ENCODE peak calls at places on chromosomes 3 and 15, in eight cellular contexts. D is IMR-90, H is GM23338, F is GM12878, L is HepG2, Q is mammary epithelial cell, T is H9, W is Karpas-422. J is an unnamed sample.

GRCh38 chr15:83398591-83398990 is 48.5 kb upstream of the SH3GL3 start:
- DNase-seq in D (peak), H (no peak), F (no peak), L (no peak), Q (peak), T (no peak), W (no peak), J (no peak)

GRCh38 chr15:65952425-65953053 is 83.2 kb downstream of the RAB11A start:
- DNase-seq in D (peak), H (peak), F (no peak), L (peak), Q (peak), T (peak), W (peak), J (peak)

GRCh38 chr3:188673509-188674239 is 498.1 kb upstream of the TPRG1 start:
- DNase-seq in D (peak), H (peak), F (no peak), L (no peak), Q (peak), T (no peak), W (no peak), J (no peak)

GRCh38 chr15:70093481-70094309 is 4.0 kb downstream of the TLE3 start:
- DNase-seq in D (no peak), H (peak), F (no peak), L (no peak), Q (no peak), T (peak), W (no peak), J (no peak)

GRCh38 chr3:61594978-61595687 is 33.8 kb downstream of the PTPRG start:
- DNase-seq in D (peak), H (no peak), F (no peak), L (no peak), Q (no peak), T (no peak), W (no peak), J (no peak)

GRCh38 chr15:35693887-35694286 is 147.9 kb upstream of the DPH6 start:
- DNase-seq in D (no peak), H (no peak), F (no peak), L (peak), Q (no peak), T (no peak), W (no peak), J (no peak)

GRCh38 chr3:120823156-120823555 is 80.6 kb downstream of the GTF2E1 start:
- DNase-seq in D (peak), H (no peak), F (no peak), L (no peak), Q (no peak), T (no peak), W (no peak), J (no peak)

GRCh38 chr3:177483182-177483967 is 286.1 kb upstream of the TBL1XR1 start:
- DNase-seq in D (no peak), H (peak), F (no peak), L (peak), Q (peak), T (peak), W (no peak), J (peak)

GRCh38 chr3:41234823-41235722 is 35.8 kb downstream of the CTNNB1 start:
- DNase-seq in D (peak), H (peak), F (no peak), L (no peak), Q (no peak), T (no peak), W (no peak), J (no peak)

GRCh38 chr3:191051037-191051436 is 148.0 kb upstream of the OSTN start:
- DNase-seq in D (peak), H (peak), F (no peak), L (peak), Q (peak), T (no peak), W (peak), J (peak)

GRCh38 chr15:51969728-51970127 is 1.9 kb downstream of the LEO1 start:
- DNase-seq in D (peak), H (no peak), F (no peak), L (no peak), Q (no peak), T (no peak), W (no peak), J (no peak)

GRCh38 chr15:65304393-65305143 is at the start of gene RNU5B-1:
- DNase-seq in D (peak), H (peak), F (peak), L (peak), Q (peak), T (peak), W (peak), J (peak)

GRCh38 chr3:147410518-147411234 is 1.5 kb downstream of the ZIC1 start:
- DNase-seq in D (peak), H (peak), F (no peak), L (no peak), Q (no peak), T (peak), W (no peak), J (no peak)

GRCh38 chr15:94206463-94207167 is 24.7 kb upstream of the MCTP2 start:
- DNase-seq in D (peak), H (no peak), F (no peak), L (no peak), Q (peak), T (no peak), W (no peak), J (no peak)

GRCh38 chr3:135503429-135504083 is 462.0 kb upstream of the PPP2R3A start:
- DNase-seq in D (peak), H (peak), F (peak), L (peak), Q (peak), T (peak), W (peak), J (peak)

GRCh38 chr3:165800970-165801369 is 36.3 kb downstream of the BCHE start:
- DNase-seq in D (no peak), H (no peak), F (no peak), L (no peak), Q (no peak), T (no peak), W (no peak), J (no peak)

GRCh38 chr3:130816873-130817445 is 70.3 kb upstream of the PIK3R4 start:
- DNase-seq in D (no peak), H (no peak), F (no peak), L (no peak), Q (no peak), T (no peak), W (no peak), J (no peak)

GRCh38 chr3:112333386-112334334 is 704 bp downstream of the CD200 start:
- DNase-seq in D (no peak), H (peak), F (no peak), L (no peak), Q (no peak), T (peak), W (no peak), J (no peak)

GRCh38 chr3:184426691-184427141 is 46.9 kb downstream of the CHRD start:
- DNase-seq in D (no peak), H (no peak), F (no peak), L (no peak), Q (peak), T (no peak), W (no peak), J (no peak)

GRCh38 chr15:99454107-99454809 is 111.5 kb upstream of the MEF2A start:
- DNase-seq in D (no peak), H (no peak), F (no peak), L (no peak), Q (no peak), T (no peak), W (no peak), J (no peak)

GRCh38 chr3:124995460-124995994 is 60.3 kb downstream of the HEG1 start:
- DNase-seq in D (peak), H (peak), F (peak), L (peak), Q (peak), T (peak), W (peak), J (peak)

GRCh38 chr3:188083011-188083410 is 70.9 kb upstream of the LPP start:
- DNase-seq in D (no peak), H (no peak), F (no peak), L (peak), Q (no peak), T (no peak), W (no peak), J (no peak)

GRCh38 chr15:38895326-38896282 is 331.0 kb upstream of the RASGRP1 start:
- DNase-seq in D (peak), H (no peak), F (no peak), L (no peak), Q (peak), T (no peak), W (no peak), J (no peak)

GRCh38 chr3:16026753-16027152 is 147.7 kb upstream of the GALNT15 start:
- DNase-seq in D (peak), H (no peak), F (no peak), L (no peak), Q (no peak), T (no peak), W (no peak), J (no peak)

GRCh38 chr3:178810173-178810572 is 261.4 kb downstream of the ZMAT3 start:
- DNase-seq in D (no peak), H (peak), F (no peak), L (no peak), Q (no peak), T (no peak), W (no peak), J (no peak)

GRCh38 chr3:87732294-87732693 is 326.5 kb downstream of the CGGBP1 start:
- DNase-seq in D (no peak), H (no peak), F (no peak), L (no peak), Q (no peak), T (no peak), W (no peak), J (no peak)

GRCh38 chr3:41912280-41912679 is 49.6 kb downstream of the ULK4 start:
- DNase-seq in D (no peak), H (no peak), F (no peak), L (no peak), Q (no peak), T (no peak), W (no peak), J (no peak)

GRCh38 chr3:194034556-194035336 is 101.2 kb upstream of the HES1 start:
- DNase-seq in D (no peak), H (no peak), F (no peak), L (no peak), Q (no peak), T (no peak), W (peak), J (peak)

GRCh38 chr3:192422321-192422997 is 304.9 kb downstream of the FGF12 start:
- DNase-seq in D (no peak), H (no peak), F (no peak), L (no peak), Q (peak), T (no peak), W (no peak), J (no peak)

GRCh38 chr15:71153823-71154524 is 38.7 kb downstream of the THSD4 start:
- DNase-seq in D (no peak), H (no peak), F (no peak), L (no peak), Q (peak), T (no peak), W (no peak), J (no peak)

GRCh38 chr3:153552887-153553604 is 391.0 kb downstream of the RAP2B start:
- DNase-seq in D (no peak), H (no peak), F (no peak), L (no peak), Q (no peak), T (no peak), W (no peak), J (no peak)

GRCh38 chr3:65398953-65399352 is 639.8 kb downstream of the MAGI1 start:
- DNase-seq in D (peak), H (no peak), F (no peak), L (no peak), Q (peak), T (no peak), W (no peak), J (no peak)

GRCh38 chr3:67045711-67046465 is 47.8 kb downstream of the KBTBD8 start:
- DNase-seq in D (no peak), H (no peak), F (no peak), L (no peak), Q (no peak), T (no peak), W (peak), J (peak)

GRCh38 chr15:29934251-29934650 is 112.0 kb upstream of the TJP1 start:
- DNase-seq in D (peak), H (no peak), F (no peak), L (no peak), Q (peak), T (no peak), W (no peak), J (no peak)

GRCh38 chr3:152258448-152259302 is 10.1 kb upstream of the MBNL1 start:
- DNase-seq in D (peak), H (no peak), F (no peak), L (peak), Q (peak), T (no peak), W (no peak), J (no peak)

GRCh38 chr3:101513419-101513986 is 491 bp upstream of the SENP7 start:
- DNase-seq in D (no peak), H (no peak), F (no peak), L (no peak), Q (no peak), T (no peak), W (peak), J (no peak)

GRCh38 chr3:105647047-105647446 is 221.8 kb downstream of the CBLB start:
- DNase-seq in D (peak), H (no peak), F (no peak), L (peak), Q (peak), T (no peak), W (no peak), J (no peak)

GRCh38 chr3:145145461-145145860 is 1015.5 kb downstream of the PLOD2 start:
- DNase-seq in D (no peak), H (no peak), F (no peak), L (no peak), Q (no peak), T (no peak), W (no peak), J (no peak)

GRCh38 chr3:194161181-194162045 is 25.5 kb downstream of the HES1 start:
- DNase-seq in D (no peak), H (no peak), F (no peak), L (peak), Q (peak), T (no peak), W (no peak), J (no peak)

GRCh38 chr3:149407898-149408297 is 30.4 kb upstream of the TM4SF1 start:
- DNase-seq in D (peak), H (no peak), F (no peak), L (peak), Q (no peak), T (no peak), W (no peak), J (no peak)
- H2AFZ ChIP-seq in D (peak), H (no peak), F (no peak), L (peak), Q (no peak), T (no peak), W (no peak), J (no peak)

GRCh38 chr3:133965906-133966305 is 63.8 kb downstream of the SLCO2A1 start:
- DNase-seq in D (no peak), H (no peak), F (no peak), L (no peak), Q (no peak), T (no peak), W (no peak), J (no peak)

GRCh38 chr3:133963657-133964396 is 65.9 kb downstream of the SLCO2A1 start:
- DNase-seq in D (no peak), H (no peak), F (no peak), L (no peak), Q (no peak), T (no peak), W (no peak), J (no peak)

GRCh38 chr3:133964547-133964946 is 65.2 kb downstream of the SLCO2A1 start:
- DNase-seq in D (no peak), H (peak), F (no peak), L (peak), Q (peak), T (no peak), W (peak), J (no peak)

GRCh38 chr3:133965033-133965570 is 64.6 kb downstream of the SLCO2A1 start:
- DNase-seq in D (peak), H (no peak), F (no peak), L (no peak), Q (no peak), T (no peak), W (no peak), J (no peak)

GRCh38 chr3:133962879-133963278 is 66.8 kb downstream of the SLCO2A1 start:
- DNase-seq in D (peak), H (no peak), F (no peak), L (no peak), Q (no peak), T (no peak), W (no peak), J (no peak)
- H2AFZ ChIP-seq in D (peak), H (no peak), F (no peak), L (no peak), Q (no peak), T (no peak), W (no peak), J (no peak)

DNA sequence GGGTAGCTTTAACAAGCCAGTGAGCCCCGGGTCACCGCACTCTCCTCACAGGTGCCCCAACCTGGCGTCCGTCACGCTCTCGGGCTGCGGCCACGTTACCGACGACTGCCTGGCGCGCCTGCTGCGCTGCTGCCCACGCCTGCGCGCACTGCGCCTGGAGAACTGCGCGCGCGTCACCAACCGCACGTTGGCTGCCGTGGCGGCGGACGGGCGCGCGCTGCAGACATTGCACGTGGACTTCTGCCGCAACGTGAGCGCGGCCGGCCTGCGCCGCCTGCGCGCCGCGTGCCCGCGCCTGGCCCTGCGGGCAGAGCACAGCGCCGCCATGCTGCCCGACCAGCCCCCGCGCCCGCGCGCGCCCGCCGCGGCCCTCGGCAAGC is 3.4 kb downstream of the FBXL22 start:
- DNase-seq in D (peak), H (peak), F (peak), L (peak), Q (peak), T (peak), W (peak), J (no peak)
- H2AFZ ChIP-seq in D (peak), H (peak), F (peak), L (no peak), Q (peak), T (no peak), W (peak), J (no peak)

DNA sequence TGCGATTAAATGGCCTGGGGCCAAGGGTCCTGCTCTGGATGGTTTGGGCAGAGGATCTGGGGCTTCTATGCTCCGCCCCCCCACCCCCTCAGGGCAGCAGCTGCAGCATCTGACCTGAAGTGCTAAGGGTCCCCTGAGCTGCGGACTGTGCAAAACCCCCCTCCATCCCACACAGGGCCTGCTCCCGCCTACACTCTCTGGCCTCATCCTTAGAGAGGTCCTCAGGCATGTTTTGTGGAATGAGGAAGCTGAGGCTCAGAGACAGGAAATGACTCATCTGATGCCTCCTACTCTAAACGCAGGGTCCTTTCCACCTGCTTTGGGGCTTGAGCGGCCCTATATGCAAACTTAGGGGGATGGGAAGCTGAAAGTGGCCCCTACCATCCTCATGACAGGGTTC is 59.5 kb upstream of the CTSH start:
- DNase-seq in D (peak), H (peak), F (peak), L (peak), Q (peak), T (peak), W (peak), J (peak)
- H2AFZ ChIP-seq in D (peak), H (no peak), F (peak), L (no peak), Q (peak), T (no peak), W (peak), J (peak)

DNA sequence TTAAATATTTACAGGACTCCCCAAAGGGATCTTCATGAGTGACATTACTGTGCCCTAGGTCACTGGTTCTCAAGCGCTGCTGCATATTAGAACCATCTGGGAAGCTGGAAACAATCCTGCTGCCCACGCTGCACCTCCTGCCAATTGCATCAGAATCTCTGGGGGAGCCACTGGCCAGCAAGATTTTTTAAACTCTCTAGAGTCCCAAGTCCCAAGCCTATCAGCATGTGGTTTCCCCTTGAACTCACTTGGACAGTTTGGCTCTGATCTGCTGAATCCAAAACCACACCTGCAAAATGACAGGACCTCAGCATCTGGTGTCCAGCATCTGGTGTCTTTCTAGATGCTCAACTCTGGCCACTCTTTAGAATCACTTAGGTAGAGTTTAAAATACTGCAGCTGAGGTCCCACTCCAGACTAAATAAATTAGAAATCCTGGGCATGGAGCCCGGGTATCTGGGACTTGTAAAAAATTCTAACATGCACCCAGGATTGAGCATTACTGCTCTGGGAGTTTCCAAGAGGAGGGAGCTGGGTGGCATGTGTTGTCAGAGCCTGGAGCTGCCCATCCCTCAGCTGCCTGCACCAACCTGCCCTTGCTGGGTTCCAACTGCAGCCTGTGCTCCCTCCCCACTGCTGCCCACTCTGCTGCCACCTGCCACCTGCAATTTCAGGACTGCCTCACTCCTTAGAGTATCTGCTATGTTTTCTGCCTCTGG is 311.3 kb downstream of the SLC9A9 start:
- DNase-seq in D (peak), H (no peak), F (no peak), L (no peak), Q (peak), T (no peak), W (no peak), J (no peak)
- H2AFZ ChIP-seq in D (peak), H (peak), F (no peak), L (no peak), Q (peak), T (no peak), W (peak), J (no peak)

GRCh38 chr3:70885636-70886035 is 573.2 kb upstream of the MDFIC2 start:
- DNase-seq in D (no peak), H (peak), F (no peak), L (peak), Q (no peak), T (no peak), W (peak), J (peak)

GRCh38 chr3:70889162-70890045 is 577.0 kb upstream of the MDFIC2 start:
- DNase-seq in D (peak), H (no peak), F (no peak), L (no peak), Q (no peak), T (no peak), W (no peak), J (no peak)

GRCh38 chr3:70890085-70890484 is 577.6 kb upstream of the MDFIC2 start:
- DNase-seq in D (no peak), H (no peak), F (no peak), L (no peak), Q (no peak), T (no peak), W (no peak), J (no peak)
- H2AFZ ChIP-seq in D (no peak), H (no peak), F (no peak), L (no peak), Q (no peak), T (no peak), W (no peak), J (no peak)

GRCh38 chr15:41559239-41559488 is 152 bp downstream of the TYRO3 start:
- DNase-seq in D (no peak), H (no peak), F (no peak), L (no peak), Q (no peak), T (no peak), W (no peak), J (no peak)
- H2AFZ ChIP-seq in D (peak), H (no peak), F (no peak), L (no peak), Q (peak), T (no peak), W (no peak), J (no peak)